ENCODE peak calls at places on chromosomes 3 and 15, in five cellular contexts. Y is fibroblast of lung, B is HCT116, Q is HepG2, F is SK-N-SH. S is an unnamed sample. For H3K4me1 and H3K9me3, the result is how much of the 10 kb centered on the place peaks cover.

GRCh38 chr3:59566481-59566975 is 516.7 kb upstream of the CFAP20DC start:
- DNase-seq in Y (no peak), B (no peak), Q (no peak), F (no peak), S (no peak)

GRCh38 chr3:195025056-195025880 is 245.7 kb downstream of the XXYLT1 start:
- DNase-seq in Y (no peak), B (no peak), Q (no peak), F (peak), S (no peak)

GRCh38 chr3:140234256-140234655 is 299.3 kb downstream of the CLSTN2 start:
- DNase-seq in Y (no peak), B (no peak), Q (no peak), F (no peak), S (no peak)

GRCh38 chr15:99385865-99386264 is 134.6 kb downstream of the LRRC28 start:
- DNase-seq in Y (peak), B (no peak), Q (peak), F (no peak), S (no peak)

GRCh38 chr3:43120937-43121336 is 15.1 kb upstream of the POMGNT2 start:
- DNase-seq in Y (no peak), B (no peak), Q (no peak), F (no peak), S (no peak)

GRCh38 chr15:100879461-100880138 is at the start of gene ALDH1A3:
- DNase-seq in Y (no peak), B (peak), Q (no peak), F (peak), S (no peak)

GRCh38 chr3:31408720-31409119 is 124.0 kb upstream of the STT3B start:
- DNase-seq in Y (no peak), B (no peak), Q (no peak), F (no peak), S (no peak)

GRCh38 chr3:56491566-56491965 is 23.3 kb upstream of the ERC2 start:
- DNase-seq in Y (no peak), B (no peak), Q (no peak), F (no peak), S (no peak)

GRCh38 chr3:115986555-115987207 is 363.4 kb downstream of the GAP43 start:
- DNase-seq in Y (peak), B (peak), Q (peak), F (peak), S (no peak)

GRCh38 chr3:49456417-49456816 is 13.7 kb upstream of the DAG1 start:
- DNase-seq in Y (no peak), B (no peak), Q (no peak), F (no peak), S (no peak)

GRCh38 chr3:128122013-128122412 is 1.6 kb downstream of the RUVBL1 start:
- DNase-seq in Y (no peak), B (no peak), Q (no peak), F (no peak), S (no peak)

GRCh38 chr3:128127236-128127635 is 3.6 kb upstream of the RUVBL1 start:
- DNase-seq in Y (no peak), B (no peak), Q (no peak), F (no peak), S (no peak)

GRCh38 chr3:128123231-128123537 is 428 bp downstream of the RUVBL1 start:
- DNase-seq in Y (no peak), B (no peak), Q (no peak), F (no peak), S (no peak)

GRCh38 chr3:128123538-128124368 is at the start of gene RUVBL1:
- DNase-seq in Y (peak), B (peak), Q (peak), F (peak), S (peak)
- H2AFZ ChIP-seq in Y (peak), B (peak), Q (peak), F (peak), S (peak)

DNA sequence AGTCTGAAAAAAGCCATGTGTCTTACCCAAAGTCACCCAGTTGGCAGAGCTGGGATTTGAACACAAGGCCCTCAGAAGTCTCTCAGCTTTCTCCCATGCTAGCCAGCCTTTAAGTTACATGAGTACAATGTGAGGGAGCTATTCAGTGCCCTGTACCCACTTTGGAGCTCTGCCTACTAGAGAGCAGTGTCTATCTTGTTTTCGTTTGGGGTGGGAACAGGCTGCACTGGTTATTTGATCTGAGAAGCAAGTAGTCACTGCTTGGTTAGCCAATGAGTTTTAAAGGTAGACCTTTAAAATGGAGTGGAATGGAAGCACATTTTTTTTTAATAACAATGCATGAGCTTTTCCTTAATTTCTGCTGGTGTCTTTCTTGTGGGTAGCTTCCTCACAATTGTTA is 231.1 kb upstream of the BHLHE40 start:
- DNase-seq in Y (no peak), B (no peak), Q (no peak), F (no peak), S (no peak)
- H3K4me1 ChIP-seq in Y (under half), B (under half), Q (half or more), F (under half), S (under half)

DNA sequence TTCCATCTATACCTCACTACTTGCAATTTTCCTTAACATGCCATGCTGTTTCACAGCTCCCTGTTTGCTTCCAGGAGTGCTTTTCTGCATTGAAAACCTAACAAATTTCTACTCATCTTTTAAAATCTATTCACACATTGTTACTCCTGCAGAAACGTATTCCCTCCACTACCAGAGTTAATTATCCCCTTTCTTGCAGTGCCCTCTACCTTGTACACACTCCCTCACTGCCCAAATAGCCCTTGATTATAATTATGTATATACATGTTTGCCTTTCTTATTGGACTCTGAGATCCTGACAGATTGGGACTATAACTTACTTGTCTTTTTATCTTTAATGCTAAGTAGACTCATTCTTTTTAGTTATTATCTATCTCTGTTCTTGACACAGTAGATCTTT is 325.0 kb downstream of the OXSM start:
- DNase-seq in Y (no peak), B (no peak), Q (no peak), F (no peak), S (no peak)
- H3K9me3 ChIP-seq in Y (under half), B (under half), Q (half or more), F (under half), S (under half)

GRCh38 chr3:123800352-123800682 is 83.8 kb downstream of the MYLK start:
- DNase-seq in Y (no peak), B (no peak), Q (no peak), F (no peak), S (no peak)
- H2AFZ ChIP-seq in Y (no peak), B (no peak), Q (peak), F (no peak), S (no peak)

DNA sequence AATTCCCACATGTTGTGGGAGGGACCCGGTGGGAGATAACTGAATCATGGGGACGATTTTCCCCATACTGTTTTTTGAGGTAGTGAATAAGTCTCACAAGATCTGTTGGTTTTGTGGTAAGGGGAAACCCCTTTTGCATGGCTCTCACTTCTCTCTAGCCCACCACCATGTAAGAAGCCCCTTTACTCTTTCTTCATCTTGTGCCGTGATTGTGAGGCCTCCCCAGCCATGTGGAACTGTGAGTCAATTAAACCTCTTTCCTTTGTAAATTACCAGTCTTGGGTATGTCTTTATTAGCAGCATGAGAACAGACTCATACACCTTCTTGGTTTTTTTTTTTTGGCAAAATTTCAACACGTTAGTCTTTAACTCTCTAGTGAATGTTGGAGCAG is 18.1 kb downstream of the ARL8B start:
- DNase-seq in Y (no peak), B (no peak), Q (no peak), F (no peak), S (no peak)
- H3K4me1 ChIP-seq in Y (under half), B (under half), Q (under half), F (under half), S (half or more)

GRCh38 chr15:25188551-25189101 is 233.8 kb downstream of the SNRPN start:
- DNase-seq in Y (no peak), B (no peak), Q (no peak), F (no peak), S (no peak)
- H3K9me3 ChIP-seq in Y (under half), B (under half), Q (half or more), F (under half), S (under half)

GRCh38 chr3:16052964-16053363 is 121.5 kb upstream of the GALNT15 start:
- DNase-seq in Y (no peak), B (no peak), Q (no peak), F (no peak), S (no peak)

GRCh38 chr3:16056210-16056607 is 118.3 kb upstream of the GALNT15 start:
- DNase-seq in Y (peak), B (no peak), Q (no peak), F (no peak), S (no peak)

GRCh38 chr3:16053794-16054193 is 120.7 kb upstream of the GALNT15 start:
- DNase-seq in Y (peak), B (no peak), Q (no peak), F (no peak), S (no peak)

GRCh38 chr3:16058511-16058910 is 116.0 kb upstream of the GALNT15 start:
- DNase-seq in Y (no peak), B (no peak), Q (no peak), F (no peak), S (no peak)

DNA sequence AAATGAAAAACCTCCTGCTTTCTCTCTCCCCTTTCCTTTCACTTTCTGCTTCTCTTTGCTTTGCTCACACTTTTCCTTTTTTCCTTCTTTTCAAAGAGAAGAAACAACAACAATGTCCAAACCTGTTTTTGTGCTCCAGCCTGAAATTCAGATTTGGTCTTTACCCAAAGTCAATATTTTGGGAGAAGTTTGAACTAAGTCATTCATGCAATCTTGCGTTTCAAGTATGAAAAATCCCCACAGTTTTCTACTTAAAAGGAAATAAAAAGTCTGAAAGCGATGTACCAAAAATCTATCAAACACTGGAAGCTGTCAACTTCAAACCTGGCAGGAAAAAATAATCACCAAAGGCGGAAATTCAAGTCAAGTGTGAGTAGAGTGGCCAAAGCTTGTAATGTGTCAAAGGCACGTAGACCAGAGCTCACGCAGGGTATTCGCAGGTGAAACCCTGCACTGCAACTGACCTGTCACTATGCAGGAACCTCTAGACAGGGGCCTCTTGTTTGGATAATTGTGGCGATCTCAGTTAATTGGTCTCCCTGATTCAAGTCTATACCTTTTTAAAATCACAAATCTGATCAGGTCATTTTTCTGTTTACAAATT is 118.8 kb upstream of the GALNT15 start:
- DNase-seq in Y (peak), B (no peak), Q (no peak), F (no peak), S (no peak)
- H2AFZ ChIP-seq in Y (no peak), B (no peak), Q (peak), F (peak), S (no peak)

DNA sequence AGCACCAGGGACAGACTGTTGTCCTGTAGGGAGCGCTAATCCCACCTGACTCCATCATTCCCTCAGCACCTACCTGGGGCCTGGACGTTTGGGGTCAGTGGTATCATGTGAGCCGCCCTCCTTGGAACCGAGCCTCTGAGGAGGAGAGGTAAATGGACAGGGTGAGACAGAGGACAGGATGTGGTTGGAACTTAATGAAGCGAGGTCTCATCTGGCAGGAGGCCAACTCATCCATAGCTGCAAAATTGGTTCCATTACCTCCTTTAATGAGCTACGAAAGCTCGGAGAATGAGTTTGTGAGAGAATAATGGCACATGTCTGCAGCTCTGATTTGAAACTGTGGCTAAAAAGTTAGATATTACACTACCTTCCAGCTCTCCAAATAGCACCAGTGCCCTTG is 14.0 kb downstream of the MAPKAPK3 start:
- DNase-seq in Y (no peak), B (no peak), Q (no peak), F (no peak), S (no peak)
- H3K4me1 ChIP-seq in Y (under half), B (half or more), Q (under half), F (under half), S (under half)

GRCh38 chr15:69929905-69930630 is 167.6 kb downstream of the TLE3 start:
- DNase-seq in Y (no peak), B (no peak), Q (no peak), F (no peak), S (no peak)

GRCh38 chr15:69926721-69927120 is 171.0 kb downstream of the TLE3 start:
- DNase-seq in Y (no peak), B (no peak), Q (no peak), F (no peak), S (no peak)

GRCh38 chr15:69924531-69924930 is 173.2 kb downstream of the TLE3 start:
- DNase-seq in Y (no peak), B (no peak), Q (no peak), F (no peak), S (no peak)

GRCh38 chr15:69921626-69922624 is 175.8 kb downstream of the TLE3 start:
- DNase-seq in Y (no peak), B (no peak), Q (no peak), F (no peak), S (peak)

DNA sequence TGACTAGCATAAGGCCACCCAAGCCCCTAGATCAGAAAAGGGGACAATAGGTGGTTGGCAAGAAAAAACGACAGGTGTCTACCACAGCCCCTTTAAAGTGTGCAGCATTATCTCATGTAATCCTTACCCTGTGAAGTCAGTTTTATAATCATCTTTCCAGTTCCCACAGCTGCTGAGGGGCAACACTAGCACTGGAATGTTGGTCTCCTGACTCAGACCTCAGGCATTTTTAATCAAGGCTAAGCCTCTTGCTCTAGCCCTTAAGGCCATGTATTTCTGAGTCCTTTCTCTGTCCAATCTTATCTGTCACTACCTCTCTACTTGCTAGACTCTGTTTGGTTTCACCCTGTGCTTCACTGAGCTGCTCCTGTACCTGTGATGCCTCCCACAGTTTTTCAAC is 171.7 kb downstream of the TLE3 start:
- DNase-seq in Y (no peak), B (no peak), Q (no peak), F (no peak), S (no peak)
- H3K9me3 ChIP-seq in Y (under half), B (under half), Q (under half), F (under half), S (under half)

DNA sequence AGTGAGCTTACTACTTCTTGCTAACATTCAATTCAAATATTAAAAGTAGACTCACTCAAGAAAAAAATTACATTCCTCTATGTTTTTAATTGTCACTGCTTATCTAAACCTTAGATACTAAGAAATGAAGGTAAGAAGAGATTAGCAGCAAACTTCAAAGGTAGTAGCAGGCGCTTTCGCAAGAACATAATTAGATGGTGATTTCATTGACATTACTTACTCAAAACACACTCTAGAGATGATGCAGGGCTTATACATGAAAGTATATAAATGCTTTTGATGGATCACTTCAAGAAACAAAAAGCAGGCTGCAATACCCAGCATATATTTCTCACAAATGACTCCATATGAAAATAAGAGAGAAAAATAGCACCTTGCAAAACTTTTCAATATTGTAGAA is 86.8 kb downstream of the FSIP1 start:
- DNase-seq in Y (no peak), B (no peak), Q (no peak), F (no peak), S (no peak)
- H2AFZ ChIP-seq in Y (no peak), B (no peak), Q (no peak), F (no peak), S (no peak)

S was measured in OCI-LY7.